ENCODE peak calls at places on chromosome 2, in four cellular contexts. B is H1, W is H9, U is IMR-90. V is an unnamed sample.

GRCh38 chr2:226664140-226664539 is 135.5 kb downstream of the IRS1 start:
- DNase-seq in W (no peak), U (no peak), B (no peak), V (no peak)

GRCh38 chr2:148561389-148561788 is 83.2 kb upstream of the EPC2 start:
- DNase-seq in B (no peak), U (no peak), W (no peak), V (no peak)

GRCh38 chr2:38264649-38265322 is 112.3 kb downstream of the ATL2 start:
- DNase-seq in U (no peak), W (no peak), B (no peak), V (no peak)

GRCh38 chr2:182717451-182718215 is 1.6 kb downstream of the DNAJC10 start:
- DNase-seq in U (no peak), W (no peak), B (no peak), V (no peak)

GRCh38 chr2:177460973-177461585 is 68.5 kb downstream of the AGPS start:
- DNase-seq in W (no peak), B (no peak), U (no peak), V (no peak)

GRCh38 chr2:188788621-188789020 is 185.6 kb upstream of the COL3A1 start:
- DNase-seq in B (no peak), U (peak), W (no peak), V (no peak)

GRCh38 chr2:25131567-25132295 is 36.6 kb downstream of the POMC start:
- DNase-seq in B (peak), U (no peak), W (peak), V (peak)

GRCh38 chr2:42286268-42286946 is 74.6 kb downstream of the COX7A2L start:
- DNase-seq in W (no peak), B (no peak), U (peak), V (no peak)

GRCh38 chr2:72137498-72138010 is 10.1 kb downstream of the CYP26B1 start:
- DNase-seq in W (peak), B (peak), U (peak), V (peak)

GRCh38 chr2:120005834-120006521 is 6.9 kb upstream of the EPB41L5 start:
- DNase-seq in U (no peak), W (no peak), B (no peak), V (no peak)
- H3K4me2 ChIP-seq in U (no peak), W (no peak), B (no peak), V (no peak)

DNA sequence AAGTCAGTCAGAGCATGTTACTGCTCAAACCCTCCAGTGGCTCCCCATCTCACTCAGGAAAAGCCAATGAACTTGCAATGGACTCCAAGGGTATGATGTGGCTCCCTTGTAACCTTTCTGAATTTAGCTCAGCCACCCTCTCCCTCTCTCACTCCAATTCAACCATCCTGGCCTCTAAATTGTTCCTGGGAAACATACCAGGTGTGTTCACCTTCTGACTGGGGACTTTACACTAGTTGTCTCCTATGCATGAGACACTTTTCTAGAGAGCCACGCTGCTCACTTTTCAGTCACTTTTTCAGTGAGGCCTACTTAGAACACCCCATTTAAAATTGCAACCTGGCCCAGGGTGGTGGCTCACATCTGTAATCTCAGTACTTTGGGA is 39.1 kb upstream of the SP3 start:
- DNase-seq in W (no peak), B (no peak), U (no peak), V (no peak)
- H2BK120ac ChIP-seq in W (no peak), B (no peak), U (no peak), V (no peak)

GRCh38 chr2:12213222-12213621 is 466.8 kb downstream of the LPIN1 start:
- DNase-seq in W (no peak), B (no peak), U (no peak), V (no peak)

GRCh38 chr2:12210016-12210933 is 463.8 kb downstream of the LPIN1 start:
- DNase-seq in W (no peak), B (no peak), U (no peak), V (no peak)

GRCh38 chr2:12217206-12217605 is 470.8 kb downstream of the LPIN1 start:
- DNase-seq in W (no peak), U (no peak), B (no peak), V (no peak)

GRCh38 chr2:12211326-12212170 is 465.1 kb downstream of the LPIN1 start:
- DNase-seq in U (no peak), W (no peak), B (no peak), V (no peak)
- H3K4me2 ChIP-seq in U (no peak), W (no peak), B (no peak), V (no peak)

GRCh38 chr2:3265471-3265870 is 112.1 kb downstream of the EIPR1 start:
- DNase-seq in W (no peak), U (no peak), B (no peak), V (no peak)
- H2BK120ac ChIP-seq in W (no peak), U (no peak), B (no peak), V (no peak)

DNA sequence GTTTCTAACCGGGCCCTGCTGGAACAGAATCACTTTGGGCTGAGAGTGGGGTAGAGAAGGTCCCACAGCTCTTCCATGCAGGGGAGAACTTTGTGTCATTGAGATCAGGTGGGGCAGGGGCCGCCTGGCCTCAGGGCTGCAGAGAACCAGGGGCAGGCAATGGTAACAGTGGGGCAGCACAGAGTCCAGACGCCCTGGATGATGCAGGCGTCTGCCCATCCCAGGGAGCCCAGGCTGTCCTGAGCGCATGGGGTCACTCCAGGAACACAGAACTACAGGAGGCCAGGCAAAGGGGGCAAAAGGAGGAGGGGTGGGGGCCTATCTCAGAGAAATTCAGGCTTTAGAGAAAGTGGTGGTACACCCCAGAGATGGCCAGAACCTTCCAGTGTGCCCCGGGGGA is 121.3 kb downstream of the NDUFA10 start:
- DNase-seq in U (no peak), B (peak), W (peak), V (no peak)
- H3K4me2 ChIP-seq in U (no peak), B (no peak), W (no peak), V (no peak)

GRCh38 chr2:47250576-47251403 is 95.7 kb upstream of the STPG4 start:
- DNase-seq in B (no peak), W (no peak), U (no peak), V (no peak)
- H2BK120ac ChIP-seq in B (no peak), W (no peak), U (no peak), V (no peak)

GRCh38 chr2:55154525-55155030 is 77.5 kb downstream of the CLHC1 start:
- DNase-seq in B (no peak), W (no peak), U (no peak), V (no peak)
- H3K4me2 ChIP-seq in B (no peak), W (no peak), U (no peak), V (no peak)

DNA sequence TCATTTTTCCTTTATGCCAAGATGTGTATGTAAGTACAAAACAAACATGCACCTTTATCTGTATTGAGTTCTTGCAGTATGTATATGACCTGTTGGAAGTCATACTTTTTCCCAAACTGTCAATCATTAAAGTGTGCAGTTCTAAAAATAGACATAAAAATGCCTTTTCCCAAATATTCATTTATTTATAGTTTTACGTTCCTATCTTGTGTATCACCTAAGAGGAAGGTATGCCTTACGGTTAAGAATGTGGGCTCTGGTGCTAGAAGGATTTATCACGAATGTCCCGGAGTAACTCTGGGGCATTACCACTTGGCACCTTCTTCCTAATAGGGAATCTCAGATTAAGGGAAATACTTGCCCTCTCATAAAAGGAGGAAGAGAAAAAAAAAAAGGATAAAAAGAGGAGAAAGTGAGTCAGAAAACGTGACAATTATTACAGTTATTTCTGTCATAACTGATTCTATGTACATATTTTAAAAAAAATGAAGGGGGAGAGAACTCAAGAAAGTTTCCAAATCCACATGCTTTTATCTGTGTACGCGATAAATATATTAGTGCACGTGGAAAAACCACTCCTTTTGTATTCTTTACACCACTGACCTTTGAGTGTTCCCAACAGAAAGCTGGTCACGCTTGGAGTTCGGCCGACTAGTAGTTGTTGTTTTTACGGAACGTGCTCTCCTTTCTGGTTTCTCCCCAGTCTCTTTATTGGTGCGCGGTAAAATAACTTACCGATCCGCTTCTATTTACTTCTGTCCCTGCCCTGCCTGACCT is 727 bp downstream of the MCEE start:
- DNase-seq in B (no peak), U (peak), W (no peak), V (no peak)
- H2BK120ac ChIP-seq in B (no peak), U (peak), W (no peak), V (no peak)

DNA sequence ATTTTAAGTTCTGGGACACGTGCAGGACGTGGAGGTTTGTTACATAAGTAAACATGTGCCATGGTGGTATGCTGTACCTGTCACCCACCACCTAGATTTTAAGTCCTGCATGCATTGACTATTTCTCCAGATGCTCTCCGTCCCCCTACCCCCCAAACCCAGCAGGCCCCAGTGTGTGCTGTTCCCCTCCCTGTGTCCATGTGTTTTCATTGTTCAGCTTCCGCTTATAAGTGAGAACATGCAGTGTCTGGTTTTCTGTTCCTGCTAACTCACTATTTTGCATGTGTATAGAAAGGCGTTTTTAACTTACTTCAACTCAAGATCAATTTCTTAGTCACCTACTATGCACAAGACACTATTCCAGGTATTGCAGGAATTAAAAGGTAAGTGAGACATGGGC is 128.0 kb downstream of the PLCL1 start:
- DNase-seq in W (no peak), B (no peak), U (no peak), V (no peak)
- H3K4me2 ChIP-seq in W (no peak), B (no peak), U (no peak), V (no peak)

GRCh38 chr2:19649785-19650380 is 251.9 kb downstream of the TTC32 start:
- DNase-seq in W (no peak), B (no peak), U (peak), V (no peak)
- H2BK120ac ChIP-seq in W (no peak), B (no peak), U (peak), V (no peak)